ENCODE peak calls at places on chromosome 21, in nine cellular contexts. L, R, T, D, C, S, Z, E and A are unnamed samples.

GRCh38 chr21:43353282-43354010 is 73.5 kb downstream of the SIK1 start:
- DNase-seq in L (no peak), R (no peak), T (no peak), D (no peak), C (peak; percentile 37), S (no peak), Z (no peak), E (no peak), A (no peak)

GRCh38 chr21:14554948-14555347 is 8.8 kb upstream of the SAMSN1 start:
- DNase-seq in L (no peak), R (no peak), T (peak; percentile 34), D (no peak), C (no peak), S (no peak), Z (peak; percentile 6), E (no peak), A (no peak)

GRCh38 chr21:46191257-46191685 is 7.0 kb upstream of the SPATC1L start:
- DNase-seq in L (peak; percentile 74), R (no peak), T (peak; percentile 90), D (peak; percentile 79), C (peak; percentile 72), S (no peak), Z (peak; percentile 93), E (no peak), A (peak; percentile 25)

GRCh38 chr21:33587792-33588484 is 546 bp downstream of the DONSON start:
- DNase-seq in L (peak; percentile 51), R (peak; percentile 35), T (peak; percentile 36), D (peak; percentile 26), C (peak; percentile 74), S (no peak), Z (peak; percentile 64), E (peak; percentile 48), A (peak; percentile 44)

GRCh38 chr21:24861471-24861870 is 745.8 kb downstream of the MRPL39 start:
- DNase-seq in L (no peak), R (no peak), T (no peak), D (no peak), C (no peak), S (no peak), Z (no peak), E (no peak), A (no peak)

GRCh38 chr21:45330851-45331261 is 43.2 kb upstream of the POFUT2 start:
- DNase-seq in L (no peak), R (no peak), T (no peak), D (no peak), C (peak; percentile 41), S (no peak), Z (no peak), E (no peak), A (peak; percentile 24)

GRCh38 chr21:24163539-24163938 is 1443.7 kb downstream of the MRPL39 start:
- DNase-seq in L (no peak), R (no peak), T (no peak), D (no peak), C (no peak), S (no peak), Z (no peak), E (no peak), A (no peak)

GRCh38 chr21:41605178-41605933 is 97.4 kb upstream of the TMPRSS2 start:
- DNase-seq in L (no peak), R (no peak), T (no peak), D (no peak), C (no peak), S (no peak), Z (no peak), E (no peak), A (no peak)

GRCh38 chr21:43273016-43273707 is 104.4 kb downstream of the CRYAA start:
- DNase-seq in L (no peak), R (no peak), T (no peak), D (no peak), C (peak; percentile 33), S (no peak), Z (no peak), E (no peak), A (no peak)

GRCh38 chr21:41762236-41762635 is 4.6 kb downstream of the RIPK4 start:
- DNase-seq in L (no peak), R (no peak), T (no peak), D (no peak), C (peak; percentile 66), S (no peak), Z (no peak), E (no peak), A (peak; percentile 90)

GRCh38 chr21:15051652-15052554 is 12.9 kb downstream of the NRIP1 start:
- DNase-seq in L (no peak), R (no peak), T (peak; percentile 54), D (peak; percentile 66), C (no peak), S (no peak), Z (no peak), E (peak; percentile 31), A (no peak)

GRCh38 chr21:45938453-45938755 is 43.2 kb upstream of the COL6A1 start:
- DNase-seq in L (no peak), R (no peak), T (no peak), D (no peak), C (no peak), S (no peak), Z (no peak), E (no peak), A (no peak)

GRCh38 chr21:16794944-16795343 is 717.9 kb upstream of the CXADR start:
- DNase-seq in L (peak; percentile 91), R (no peak), T (peak; percentile 96), D (peak; percentile 97), C (no peak), S (no peak), Z (peak; percentile 93), E (no peak), A (no peak)

GRCh38 chr21:46295177-46295711 is 9.1 kb downstream of the YBEY start:
- DNase-seq in L (peak; percentile 85), R (no peak), T (peak; percentile 75), D (peak; percentile 85), C (peak; percentile 51), S (no peak), Z (peak; percentile 30), E (no peak), A (no peak)

GRCh38 chr21:35562876-35563275 is 497.4 kb downstream of the SETD4 start:
- DNase-seq in L (no peak), R (no peak), T (peak; percentile 64), D (no peak), C (no peak), S (no peak), Z (no peak), E (no peak), A (no peak)

GRCh38 chr21:38166214-38166547 is 90.6 kb upstream of the KCNJ15 start:
- DNase-seq in L (no peak), R (no peak), T (no peak), D (no peak), C (peak; percentile 47), S (no peak), Z (peak; percentile 12), E (no peak), A (no peak)

GRCh38 chr21:37670883-37671282 is 245.4 kb downstream of the KCNJ6 start:
- DNase-seq in L (peak; percentile 29), R (no peak), T (peak; percentile 14), D (peak; percentile 54), C (no peak), S (no peak), Z (peak; percentile 75), E (no peak), A (no peak)

GRCh38 chr21:44582980-44583799 is 2.8 kb upstream of the KRTAP10-5 start:
- DNase-seq in L (no peak), R (no peak), T (no peak), D (no peak), C (no peak), S (no peak), Z (no peak), E (no peak), A (no peak)

GRCh38 chr21:18549214-18549905 is 145.8 kb upstream of the TMPRSS15 start:
- DNase-seq in L (no peak), R (no peak), T (no peak), D (peak; percentile 51), C (no peak), S (no peak), Z (no peak), E (no peak), A (no peak)

GRCh38 chr21:44370771-44371410 is 17.5 kb downstream of the TRPM2 start:
- DNase-seq in L (no peak), R (no peak), T (no peak), D (no peak), C (no peak), S (no peak), Z (no peak), E (no peak), A (no peak)

GRCh38 chr21:44071359-44072104 is 35.7 kb upstream of the PWP2 start:
- DNase-seq in L (no peak), R (no peak), T (no peak), D (no peak), C (no peak), S (no peak), Z (no peak), E (no peak), A (no peak)

GRCh38 chr21:14585122-14585521 is 39.0 kb upstream of the SAMSN1 start:
- DNase-seq in L (no peak), R (no peak), T (no peak), D (no peak), C (no peak), S (no peak), Z (no peak), E (no peak), A (no peak)

GRCh38 chr21:18368193-18368592 is 35.4 kb downstream of the TMPRSS15 start:
- DNase-seq in L (no peak), R (no peak), T (no peak), D (no peak), C (no peak), S (no peak), Z (no peak), E (no peak), A (no peak)

GRCh38 chr21:36203603-36203889 is 46.9 kb downstream of the DOP1B start:
- DNase-seq in L (peak; percentile 94), R (no peak), T (peak; percentile 89), D (peak; percentile 91), C (no peak), S (no peak), Z (peak; percentile 96), E (peak; percentile 70), A (no peak)

GRCh38 chr21:45332981-45333582 is 45.4 kb upstream of the POFUT2 start:
- DNase-seq in L (no peak), R (no peak), T (no peak), D (no peak), C (peak; percentile 40), S (no peak), Z (no peak), E (no peak), A (peak; percentile 27)

GRCh38 chr21:27219068-27219467 is 252.2 kb upstream of the ADAMTS5 start:
- DNase-seq in L (no peak), R (no peak), T (peak; percentile 86), D (peak; percentile 49), C (peak; percentile 24), S (no peak), Z (peak; percentile 92), E (no peak), A (no peak)

GRCh38 chr21:38165466-38166213 is 91.2 kb upstream of the KCNJ15 start:
- DNase-seq in L (no peak), R (peak; percentile 71), T (peak; percentile 90), D (peak; percentile 82), C (no peak), S (no peak), Z (peak; percentile 23), E (no peak), A (no peak)

GRCh38 chr21:35616090-35616489 is 444.2 kb downstream of the SETD4 start:
- DNase-seq in L (peak; percentile 31), R (no peak), T (peak; percentile 80), D (peak; percentile 52), C (no peak), S (no peak), Z (peak; percentile 56), E (no peak), A (no peak)

GRCh38 chr21:21714396-21714795 is 716.2 kb downstream of the NCAM2 start:
- DNase-seq in L (peak; percentile 51), R (no peak), T (peak; percentile 90), D (peak; percentile 95), C (no peak), S (no peak), Z (peak; percentile 85), E (no peak), A (no peak)

GRCh38 chr21:45908536-45909237 is 72.9 kb upstream of the COL6A1 start:
- DNase-seq in L (no peak), R (no peak), T (no peak), D (no peak), C (peak; percentile 36), S (no peak), Z (no peak), E (no peak), A (no peak)

GRCh38 chr21:19461481-19462205 is 1058.1 kb upstream of the TMPRSS15 start:
- DNase-seq in L (no peak), R (no peak), T (no peak), D (no peak), C (no peak), S (no peak), Z (no peak), E (no peak), A (no peak)